ENCODE peak calls at places on chromosomes 3 and 15, in six cellular contexts. A is thoracic aorta, N is fibroblast of villous mesenchyme, Z is pancreas, P is right cardiac atrium, H is GM12865. L is an unnamed sample.

GRCh38 chr3:129389572-129389937 is 38.9 kb downstream of the EFCAB12 start:
- DNase-seq in A (no peak), N (peak; percentile 5), Z (no peak), P (no peak), H (no peak), L (no peak)

GRCh38 chr15:99618941-99619411 is 53.2 kb downstream of the MEF2A start:
- DNase-seq in A (no peak), N (no peak), Z (no peak), P (peak; percentile 13), H (no peak), L (no peak)

GRCh38 chr15:89781055-89781454 is 4.9 kb downstream of the MESP2 start:
- DNase-seq in A (no peak), N (no peak), Z (no peak), P (peak; percentile 5), H (peak; percentile 68), L (no peak)

GRCh38 chr15:40150163-40150925 is 10.5 kb upstream of the BUB1B start:
- DNase-seq in A (no peak), N (peak; percentile 42), Z (peak; percentile 47), P (no peak), H (no peak), L (no peak)

GRCh38 chr3:129162729-129163579 is 2.1 kb upstream of the ISY1 start:
- DNase-seq in A (no peak), N (peak; percentile 11), Z (no peak), P (no peak), H (peak; percentile 26), L (no peak)

GRCh38 chr3:29581311-29581710 is 300.4 kb downstream of the RBMS3 start:
- DNase-seq in A (no peak), N (no peak), Z (no peak), P (no peak), H (no peak), L (no peak)

GRCh38 chr3:150605998-150606641 is 3.0 kb downstream of the SELENOT start:
- DNase-seq in A (no peak), N (no peak), Z (no peak), P (no peak), H (peak; percentile 48), L (no peak)

GRCh38 chr3:15889936-15890335 is 92.2 kb upstream of the ANKRD28 start:
- DNase-seq in A (no peak), N (no peak), Z (no peak), P (no peak), H (no peak), L (no peak)

GRCh38 chr3:126052196-126053058 is 31.5 kb downstream of the SLC41A3 start:
- DNase-seq in A (no peak), N (no peak), Z (no peak), P (no peak), H (peak; percentile 7), L (no peak)

GRCh38 chr3:190519886-190520285 is 6.0 kb downstream of the IL1RAP start:
- DNase-seq in A (no peak), N (no peak), Z (no peak), P (no peak), H (no peak), L (no peak)
- H3K4me3 ChIP-seq in A (no peak overlapping the region), N (no peak overlapping the region), Z (no peak overlapping the region), P (no peak overlapping the region), H (no peak overlapping the region), L (no peak overlapping the region)

DNA sequence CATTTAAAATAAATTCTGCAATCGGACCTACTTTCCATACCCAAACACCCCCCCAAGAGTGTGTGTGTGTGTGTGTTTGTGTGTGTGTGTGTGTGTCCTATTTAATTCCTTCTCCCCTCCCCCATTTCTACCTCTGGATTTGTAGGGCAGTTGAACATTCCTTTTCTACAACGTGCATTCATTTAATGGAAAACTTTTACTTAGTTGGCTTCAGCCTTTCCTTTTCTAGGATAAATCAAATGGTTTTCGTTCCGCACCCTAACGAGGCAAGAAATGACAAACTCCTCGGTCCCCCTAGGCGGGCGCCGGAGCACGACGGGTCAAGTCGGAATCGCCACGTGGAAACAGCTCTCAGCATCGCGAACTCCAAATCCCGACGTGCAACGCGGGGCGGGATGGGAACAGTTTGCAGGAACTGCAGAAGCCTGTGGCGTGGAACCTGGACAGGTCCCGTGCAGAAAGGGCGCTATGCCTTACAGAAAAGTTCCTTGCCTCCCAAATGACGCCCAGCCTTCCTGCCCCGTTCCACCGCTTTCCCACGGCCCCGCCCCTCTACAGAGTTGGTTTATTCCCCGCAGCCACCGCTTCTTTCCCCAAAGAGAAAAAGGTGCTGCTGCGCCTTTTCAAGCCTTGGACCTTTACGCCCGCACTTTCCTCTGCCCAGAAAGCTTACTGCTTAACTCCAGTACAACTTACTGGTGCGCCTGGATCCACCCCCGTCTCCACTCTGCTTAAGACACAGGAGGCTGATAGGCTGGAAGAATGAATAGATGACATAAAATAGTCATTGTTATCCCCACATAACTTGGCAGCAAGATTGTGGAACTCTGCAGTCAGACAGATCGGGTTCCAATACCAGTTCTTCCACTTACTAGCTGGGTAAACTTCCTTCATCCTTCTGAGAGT is 1.1 kb upstream of the EIF2B5 start:
- DNase-seq in A (peak; percentile 39), N (peak; percentile 80), Z (peak; percentile 85), P (peak; percentile 95), H (peak; percentile 90), L (no peak)
- H3K4me3 ChIP-seq in A (peak overlapping the region; percentile 83), N (peak overlapping the region; percentile 85), Z (peak overlapping the region; percentile 89), P (peak overlapping the region; percentile 53), H (peak overlapping the region; percentile 96), L (peak overlapping the region; percentile 96)

GRCh38 chr3:31909455-31909854 is 71.6 kb downstream of the OSBPL10 start:
- DNase-seq in A (no peak), N (no peak), Z (no peak), P (no peak), H (no peak), L (no peak)
- H3K4me3 ChIP-seq in A (no peak overlapping the region), N (no peak overlapping the region), Z (no peak overlapping the region), P (no peak overlapping the region), H (no peak overlapping the region), L (no peak overlapping the region)

GRCh38 chr15:70761046-70761445 is 2.3 kb downstream of the UACA start:
- DNase-seq in A (no peak), N (peak; percentile 50), Z (no peak), P (no peak), H (no peak), L (no peak)
- H3K4me3 ChIP-seq in A (peak overlapping the region; percentile 89), N (peak overlapping the region; percentile 94), Z (no peak overlapping the region), P (peak overlapping the region; percentile 4), H (no peak overlapping the region), L (peak overlapping the region; percentile 77)

GRCh38 chr3:98906230-98906629 is 4.7 kb upstream of the DCBLD2 start:
- DNase-seq in A (no peak), N (peak; percentile 74), Z (no peak), P (no peak), H (no peak), L (peak; percentile 57)
- H3K4me3 ChIP-seq in A (no peak overlapping the region), N (no peak overlapping the region), Z (no peak overlapping the region), P (no peak overlapping the region), H (no peak overlapping the region), L (no peak overlapping the region)

GRCh38 chr15:76011611-76012010 is 613 bp downstream of the NRG4 start:
- DNase-seq in A (no peak), N (no peak), Z (no peak), P (no peak), H (no peak), L (no peak)
- H3K4me3 ChIP-seq in A (peak overlapping the region; percentile 21), N (no peak overlapping the region), Z (peak overlapping the region; percentile 20), P (no peak overlapping the region), H (no peak overlapping the region), L (no peak overlapping the region)

GRCh38 chr15:31367021-31367729 is 40.5 kb downstream of the KLF13 start:
- DNase-seq in A (no peak), N (no peak), Z (no peak), P (peak; percentile 86), H (no peak), L (no peak)
- H3K4me3 ChIP-seq in A (no peak overlapping the region), N (no peak overlapping the region), Z (no peak overlapping the region), P (no peak overlapping the region), H (no peak overlapping the region), L (no peak overlapping the region)

GRCh38 chr3:25128735-25129134 is 299.3 kb upstream of the RARB start:
- DNase-seq in A (no peak), N (no peak), Z (no peak), P (no peak), H (no peak), L (no peak)
- H3K4me3 ChIP-seq in A (no peak overlapping the region), N (no peak overlapping the region), Z (no peak overlapping the region), P (no peak overlapping the region), H (no peak overlapping the region), L (no peak overlapping the region)

GRCh38 chr15:45573961-45574629 is 13.1 kb upstream of the BLOC1S6 start:
- DNase-seq in A (no peak), N (peak; percentile 20), Z (no peak), P (no peak), H (peak; percentile 53), L (no peak)
- H3K4me3 ChIP-seq in A (no peak overlapping the region), N (no peak overlapping the region), Z (no peak overlapping the region), P (no peak overlapping the region), H (no peak overlapping the region), L (no peak overlapping the region)

L was measured in AG04449.